ENCODE peak calls at places on chromosomes 5 and 9, in seven cellular contexts. U is IMR-90, Z is GM23338, Q is K562, W is hepatocyte, N is MM.1S, R is neural progenitor cell. O is an unnamed sample. For H4K20me1, the result is how much of the 10 kb centered on the place peaks cover.

GRCh38 chr9:117595650-117596049 is 108.6 kb upstream of the TLR4 start:
- DNase-seq in U (no peak), Z (no peak), Q (no peak), W (no peak), N (no peak), R (no peak), O (no peak)

GRCh38 chr5:132056610-132057497 is 3.6 kb upstream of the IL3 start:
- DNase-seq in U (no peak), Z (no peak), Q (no peak), W (no peak), N (no peak), R (no peak), O (no peak)

GRCh38 chr5:153613143-153613542 is 122.7 kb downstream of the GRIA1 start:
- DNase-seq in U (peak), Z (no peak), Q (no peak), W (no peak), N (no peak), R (no peak), O (no peak)

GRCh38 chr9:91896513-91897121 is 53.4 kb downstream of the ROR2 start:
- DNase-seq in U (peak), Z (no peak), Q (peak), W (peak), N (no peak), R (peak), O (no peak)

GRCh38 chr5:90263102-90263501 is 146.5 kb downstream of the CETN3 start:
- DNase-seq in U (no peak), Z (no peak), Q (no peak), W (no peak), N (no peak), R (no peak), O (no peak)

GRCh38 chr9:12702160-12702758 is 9.1 kb downstream of the TYRP1 start:
- DNase-seq in U (peak), Z (peak), Q (peak), W (peak), N (no peak), R (peak), O (no peak)

GRCh38 chr5:150765789-150766149 is 7.0 kb upstream of the DCTN4 start:
- DNase-seq in U (no peak), Z (no peak), Q (no peak), W (no peak), N (no peak), R (no peak), O (no peak)

GRCh38 chr5:115735108-115735998 is 81.1 kb downstream of the CDO1 start:
- DNase-seq in U (no peak), Z (peak), Q (no peak), W (no peak), N (no peak), R (peak), O (no peak)

GRCh38 chr9:3331801-3332200 is 194.0 kb downstream of the RFX3 start:
- DNase-seq in U (no peak), Z (peak), Q (no peak), W (peak), N (no peak), R (peak), O (peak)

GRCh38 chr5:116084891-116085715 is at the start of gene COMMD10:
- DNase-seq in U (peak), Z (peak), Q (peak), W (peak), N (peak), R (peak), O (peak)

GRCh38 chr5:121138495-121138907 is 674.4 kb downstream of the PRR16 start:
- DNase-seq in U (no peak), Z (no peak), Q (no peak), W (no peak), N (no peak), R (no peak), O (no peak)

GRCh38 chr9:97645720-97646119 is 12.1 kb downstream of the NCBP1 start:
- DNase-seq in U (no peak), Z (no peak), Q (no peak), W (no peak), N (no peak), R (no peak), O (no peak)

GRCh38 chr9:97635026-97635425 is 1.4 kb downstream of the NCBP1 start:
- DNase-seq in U (no peak), Z (no peak), Q (no peak), W (no peak), N (no peak), R (no peak), O (no peak)

GRCh38 chr9:97636903-97637302 is 3.3 kb downstream of the NCBP1 start:
- DNase-seq in U (no peak), Z (no peak), Q (no peak), W (no peak), N (no peak), R (no peak), O (no peak)

GRCh38 chr9:97638666-97639065 is 5.0 kb downstream of the NCBP1 start:
- DNase-seq in U (no peak), Z (peak), Q (no peak), W (no peak), N (no peak), R (peak), O (peak)

GRCh38 chr9:97640290-97640689 is 6.7 kb downstream of the NCBP1 start:
- DNase-seq in U (peak), Z (no peak), Q (no peak), W (peak), N (no peak), R (no peak), O (no peak)
- H4K20me1 ChIP-seq in U (under half), Z (under half), Q (under half), W (under half), N (under half), R (half or more), O (under half)

GRCh38 chr5:1502046-1502736 is 21.6 kb downstream of the LPCAT1 start:
- DNase-seq in U (no peak), Z (peak), Q (peak), W (no peak), N (no peak), R (no peak), O (peak)
- H4K20me1 ChIP-seq in U (half or more), Z (half or more), Q (under half), W (half or more), N (under half), R (half or more), O (under half)

GRCh38 chr5:113187879-113188278 is 211.3 kb downstream of the DCP2 start:
- DNase-seq in U (no peak), Z (no peak), Q (no peak), W (no peak), N (no peak), R (no peak), O (no peak)
- H4K20me1 ChIP-seq in U (under half), Z (under half), Q (under half), W (under half), N (under half), R (under half), O (under half)

DNA sequence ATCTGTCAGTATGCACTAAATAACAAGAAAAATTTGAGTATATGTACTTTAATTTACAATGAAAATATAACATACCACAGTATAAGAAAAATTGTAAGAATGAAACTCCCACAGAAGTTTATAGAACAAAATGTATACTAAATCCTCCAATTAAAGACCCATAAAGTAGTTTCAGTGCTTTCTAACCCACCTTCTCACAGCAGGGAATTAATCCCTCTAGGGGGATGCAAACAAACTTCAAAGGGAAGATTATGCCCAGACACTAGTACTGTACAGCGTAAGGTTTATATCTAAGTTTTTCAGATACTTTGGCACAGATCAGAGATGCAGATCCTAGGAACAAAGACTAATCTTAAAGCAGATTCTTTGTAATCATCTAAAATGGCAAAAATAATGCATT is 57.2 kb downstream of the DENND1A start:
- DNase-seq in U (no peak), Z (no peak), Q (no peak), W (no peak), N (no peak), R (peak), O (no peak)
- H4K20me1 ChIP-seq in U (under half), Z (under half), Q (under half), W (under half), N (under half), R (under half), O (under half)

DNA sequence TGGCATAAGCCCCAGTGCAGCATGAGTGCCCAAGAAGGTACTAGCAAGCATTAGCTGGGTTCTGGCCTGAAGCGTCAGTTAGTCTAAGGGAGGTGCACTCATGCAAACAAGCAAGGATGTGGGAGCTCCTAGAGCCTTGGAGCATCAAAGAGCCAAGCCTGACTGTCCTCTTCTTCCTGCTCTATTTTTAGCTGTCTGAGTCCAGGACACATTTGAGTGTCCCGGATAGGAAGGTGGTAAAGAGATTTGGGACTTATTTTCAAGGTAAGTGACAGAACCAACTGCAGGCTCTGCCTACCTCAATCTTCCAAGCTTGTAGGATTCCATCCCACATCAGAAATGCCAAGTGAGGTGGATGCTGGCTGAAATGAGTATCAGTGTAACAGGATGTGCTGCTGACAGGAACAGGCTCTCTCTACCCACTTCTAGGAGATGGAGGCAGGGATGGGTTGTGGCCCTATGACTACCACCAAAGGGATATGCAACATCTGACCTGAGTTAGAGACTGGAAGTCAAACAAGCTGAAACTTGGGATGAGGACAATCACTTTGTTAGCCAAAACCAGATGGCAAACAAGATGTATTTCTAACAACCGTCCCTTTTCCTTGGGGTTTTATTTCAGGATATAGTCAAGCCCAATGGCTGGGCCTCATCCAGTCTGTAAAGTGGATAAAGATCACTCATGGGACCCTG is 15.1 kb downstream of the MACROH2A1 start:
- DNase-seq in U (no peak), Z (no peak), Q (no peak), W (no peak), N (no peak), R (no peak), O (no peak)
- H4K20me1 ChIP-seq in U (under half), Z (under half), Q (under half), W (under half), N (half or more), R (half or more), O (under half)

GRCh38 chr5:14238272-14238671 is 95.1 kb downstream of the TRIO start:
- DNase-seq in U (no peak), Z (no peak), Q (no peak), W (no peak), N (no peak), R (no peak), O (no peak)

GRCh38 chr5:14240366-14240765 is 97.2 kb downstream of the TRIO start:
- DNase-seq in U (peak), Z (no peak), Q (no peak), W (no peak), N (no peak), R (no peak), O (no peak)

GRCh38 chr5:14239404-14239803 is 96.3 kb downstream of the TRIO start:
- DNase-seq in U (no peak), Z (no peak), Q (no peak), W (no peak), N (no peak), R (no peak), O (no peak)

GRCh38 chr5:14237313-14238086 is 94.4 kb downstream of the TRIO start:
- DNase-seq in U (no peak), Z (no peak), Q (no peak), W (no peak), N (no peak), R (no peak), O (no peak)

DNA sequence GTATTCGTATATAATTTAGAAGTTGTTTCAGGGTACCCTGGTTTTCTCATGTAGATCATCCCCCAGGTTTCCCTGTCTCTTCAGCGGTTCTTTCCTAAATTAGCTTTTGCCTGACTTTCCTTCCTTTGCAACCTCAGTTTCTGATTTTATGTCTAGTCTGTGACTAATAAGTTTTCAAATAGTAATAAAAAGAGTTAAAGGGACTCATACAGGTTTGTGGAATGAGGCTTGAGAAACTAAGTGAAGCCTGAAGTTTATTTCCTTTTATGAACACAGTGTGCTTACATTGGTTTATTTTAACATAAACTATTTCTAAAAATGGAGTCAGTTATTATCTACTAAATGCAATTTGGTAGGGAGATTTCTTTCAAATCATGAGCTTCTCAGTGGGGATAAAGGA is 96.8 kb downstream of the TRIO start:
- DNase-seq in U (no peak), Z (no peak), Q (no peak), W (no peak), N (no peak), R (no peak), O (no peak)
- H4K20me1 ChIP-seq in U (half or more), Z (under half), Q (under half), W (half or more), N (under half), R (half or more), O (under half)

GRCh38 chr9:127550277-127550676 is 61.8 kb upstream of the STXBP1 start:
- DNase-seq in U (no peak), Z (no peak), Q (no peak), W (no peak), N (no peak), R (no peak), O (no peak)

GRCh38 chr9:127550751-127551150 is 61.3 kb upstream of the STXBP1 start:
- DNase-seq in U (no peak), Z (no peak), Q (no peak), W (no peak), N (no peak), R (no peak), O (no peak)

GRCh38 chr9:127549218-127549617 is 62.9 kb upstream of the STXBP1 start:
- DNase-seq in U (no peak), Z (no peak), Q (no peak), W (no peak), N (no peak), R (no peak), O (no peak)

GRCh38 chr9:127548352-127548878 is 63.7 kb upstream of the STXBP1 start:
- DNase-seq in U (no peak), Z (no peak), Q (no peak), W (no peak), N (no peak), R (no peak), O (no peak)

GRCh38 chr9:127549771-127550170 is 62.3 kb upstream of the STXBP1 start:
- DNase-seq in U (no peak), Z (no peak), Q (no peak), W (no peak), N (no peak), R (no peak), O (no peak)
- H4K20me1 ChIP-seq in U (half or more), Z (under half), Q (under half), W (under half), N (under half), R (under half), O (under half)

DNA sequence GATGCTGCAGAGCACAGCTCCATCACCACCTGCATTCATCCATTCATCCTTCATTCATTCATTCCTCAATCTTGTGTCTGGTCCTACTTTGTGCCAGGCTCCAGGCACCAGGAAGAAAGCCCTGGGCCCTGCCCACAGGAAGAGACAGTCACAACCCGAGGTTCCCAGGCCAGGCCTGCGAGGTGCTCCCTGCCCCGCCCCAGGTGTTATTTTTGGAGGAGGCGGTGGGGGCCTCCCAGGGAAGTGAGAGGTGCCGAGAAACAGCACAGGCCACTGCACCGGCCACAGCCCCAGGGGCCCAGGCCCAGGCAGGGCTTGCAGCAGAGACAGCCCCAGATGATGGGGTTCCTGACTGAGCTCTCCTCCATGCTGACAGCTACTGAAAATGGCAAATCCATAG is 33.4 kb downstream of the VAV2 start:
- DNase-seq in U (no peak), Z (no peak), Q (no peak), W (no peak), N (no peak), R (no peak), O (peak)
- H4K20me1 ChIP-seq in U (half or more), Z (under half), Q (under half), W (under half), N (under half), R (half or more), O (under half)

GRCh38 chr5:154780128-154780527 is 25.0 kb downstream of the LARP1 start:
- DNase-seq in U (no peak), Z (no peak), Q (no peak), W (no peak), N (no peak), R (no peak), O (no peak)

GRCh38 chr5:154779105-154779504 is 23.9 kb downstream of the LARP1 start:
- DNase-seq in U (peak), Z (no peak), Q (no peak), W (peak), N (no peak), R (no peak), O (no peak)

GRCh38 chr5:154782326-154782725 is 27.1 kb downstream of the LARP1 start:
- DNase-seq in U (no peak), Z (peak), Q (peak), W (no peak), N (no peak), R (peak), O (no peak)

GRCh38 chr5:154776167-154776566 is 21.0 kb downstream of the LARP1 start:
- DNase-seq in U (no peak), Z (no peak), Q (no peak), W (no peak), N (no peak), R (no peak), O (no peak)

GRCh38 chr5:154778534-154778933 is 23.4 kb downstream of the LARP1 start:
- DNase-seq in U (no peak), Z (no peak), Q (no peak), W (no peak), N (no peak), R (no peak), O (no peak)
- H4K20me1 ChIP-seq in U (half or more), Z (half or more), Q (half or more), W (half or more), N (half or more), R (half or more), O (half or more)

O was measured in OCI-LY7.